ENCODE peak calls at places on chromosomes 11 and 22, in eight cellular contexts. J is endothelial cell of umbilical vein, Z is IMR-90, B is adrenal gland, P is HCT116, E is uterus, N is NB4, C is HepG2. I is an unnamed sample.

GRCh38 chr11:62352355-62353336 is 15.4 kb downstream of the ASRGL1 start:
- DNase-seq in J (no peak), Z (no peak), B (no peak), P (no peak), E (no peak), N (no peak), C (no peak), I (no peak)

GRCh38 chr22:26460202-26460601 is 23.4 kb downstream of the HPS4 start:
- DNase-seq in J (no peak), Z (no peak), B (no peak), P (no peak), E (no peak), N (no peak), C (no peak), I (no peak)

GRCh38 chr11:100691886-100692285 is 4.8 kb downstream of the ARHGAP42 start:
- DNase-seq in J (no peak), Z (no peak), B (no peak), P (no peak), E (no peak), N (no peak), C (no peak), I (no peak)

GRCh38 chr22:31119026-31119717 is 3.6 kb upstream of the INPP5J start:
- DNase-seq in J (no peak), Z (no peak), B (peak), P (no peak), E (no peak), N (no peak), C (no peak), I (no peak)

GRCh38 chr11:134131628-134132244 is 62.9 kb downstream of the JAM3 start:
- DNase-seq in J (no peak), Z (no peak), B (no peak), P (no peak), E (no peak), N (no peak), C (no peak), I (no peak)

GRCh38 chr11:120900642-120901041 is 123.3 kb upstream of the TBCEL start:
- DNase-seq in J (no peak), Z (no peak), B (no peak), P (no peak), E (no peak), N (no peak), C (no peak), I (no peak)

GRCh38 chr22:29346659-29347058 is 31.2 kb upstream of the RASL10A start:
- DNase-seq in J (no peak), Z (no peak), B (no peak), P (no peak), E (no peak), N (no peak), C (no peak), I (no peak)

GRCh38 chr11:120657306-120658070 is 145.9 kb downstream of the GRIK4 start:
- DNase-seq in J (no peak), Z (no peak), B (no peak), P (no peak), E (no peak), N (no peak), C (no peak), I (no peak)

GRCh38 chr11:85132839-85133238 is 494.3 kb downstream of the DLG2 start:
- DNase-seq in J (no peak), Z (peak), B (peak), P (no peak), E (no peak), N (no peak), C (no peak), I (no peak)

GRCh38 chr11:2816517-2816916 is 69.1 kb downstream of the CDKN1C start:
- DNase-seq in J (no peak), Z (no peak), B (no peak), P (no peak), E (no peak), N (no peak), C (no peak), I (no peak)

GRCh38 chr11:62081378-62082291 is 42.2 kb upstream of the INCENP start:
- DNase-seq in J (peak), Z (peak), B (peak), P (peak), E (peak), N (peak), C (peak), I (peak)

GRCh38 chr11:68012843-68013610 is 2.9 kb downstream of the ALDH3B1 start:
- DNase-seq in J (no peak), Z (peak), B (peak), P (peak), E (no peak), N (no peak), C (peak), I (no peak)

GRCh38 chr22:38313384-38313955 is 3.8 kb downstream of the CSNK1E start:
- DNase-seq in J (peak), Z (peak), B (peak), P (no peak), E (peak), N (no peak), C (no peak), I (no peak)

GRCh38 chr11:32963721-32964120 is 52.0 kb upstream of the DEPDC7 start:
- DNase-seq in J (no peak), Z (no peak), B (no peak), P (no peak), E (no peak), N (no peak), C (no peak), I (no peak)

GRCh38 chr11:74418509-74418895 is 20.3 kb upstream of the PGM2L1 start:
- DNase-seq in J (peak), Z (peak), B (no peak), P (no peak), E (no peak), N (peak), C (peak), I (no peak)

GRCh38 chr22:49087716-49088660 is 739.7 kb downstream of the BRD1 start:
- DNase-seq in J (no peak), Z (no peak), B (no peak), P (no peak), E (no peak), N (no peak), C (no peak), I (no peak)

GRCh38 chr22:48827228-48827810 is 1000.4 kb downstream of the BRD1 start:
- DNase-seq in J (no peak), Z (no peak), B (no peak), P (no peak), E (no peak), N (no peak), C (no peak), I (no peak)

GRCh38 chr11:31045335-31045734 is 324.2 kb downstream of the DCDC1 start:
- DNase-seq in J (no peak), Z (no peak), B (no peak), P (peak), E (no peak), N (peak), C (peak), I (no peak)

GRCh38 chr11:2839395-2839941 is 46.1 kb downstream of the CDKN1C start:
- DNase-seq in J (no peak), Z (no peak), B (no peak), P (no peak), E (no peak), N (no peak), C (peak), I (no peak)

GRCh38 chr11:94130589-94131362 is 2.1 kb downstream of the PANX1 start:
- DNase-seq in J (peak), Z (peak), B (no peak), P (no peak), E (peak), N (peak), C (no peak), I (no peak)

GRCh38 chr11:58784995-58785394 is 53.3 kb upstream of the GLYAT start:
- DNase-seq in J (no peak), Z (no peak), B (no peak), P (no peak), E (no peak), N (no peak), C (no peak), I (no peak)

GRCh38 chr11:15493066-15493465 is 378.3 kb downstream of the INSC start:
- DNase-seq in J (no peak), Z (peak), B (no peak), P (peak), E (no peak), N (peak), C (no peak), I (no peak)

GRCh38 chr11:116461789-116462188 is 311.0 kb downstream of the BUD13 start:
- DNase-seq in J (no peak), Z (no peak), B (no peak), P (no peak), E (no peak), N (peak), C (no peak), I (no peak)

GRCh38 chr11:58628446-58628845 is 6.0 kb downstream of the CNTF start:
- DNase-seq in J (no peak), Z (peak), B (peak), P (no peak), E (no peak), N (no peak), C (no peak), I (no peak)

GRCh38 chr11:64321026-64321425 is 3.1 kb downstream of the PRDX5 start:
- DNase-seq in J (no peak), Z (no peak), B (no peak), P (no peak), E (no peak), N (no peak), C (no peak), I (no peak)

GRCh38 chr11:46375392-46376101 is 5.9 kb upstream of the MDK start:
- DNase-seq in J (no peak), Z (no peak), B (no peak), P (no peak), E (no peak), N (no peak), C (no peak), I (no peak)

GRCh38 chr11:2195756-2196088 is 24.1 kb upstream of the TH start:
- DNase-seq in J (no peak), Z (no peak), B (no peak), P (no peak), E (no peak), N (no peak), C (no peak), I (no peak)

GRCh38 chr11:33635161-33635560 is 65.5 kb downstream of the C11orf91 start:
- DNase-seq in J (no peak), Z (peak), B (no peak), P (no peak), E (peak), N (no peak), C (no peak), I (no peak)

GRCh38 chr22:37280718-37281117 is 1.6 kb upstream of the CYTH4 start:
- DNase-seq in J (no peak), Z (no peak), B (no peak), P (no peak), E (no peak), N (no peak), C (no peak), I (no peak)

GRCh38 chr22:35620624-35621245 is 3.6 kb upstream of the MB start:
- DNase-seq in J (no peak), Z (peak), B (no peak), P (no peak), E (peak), N (no peak), C (no peak), I (no peak)

GRCh38 chr11:96706761-96707160 is 316.9 kb downstream of the JRKL start:
- DNase-seq in J (no peak), Z (no peak), B (no peak), P (no peak), E (no peak), N (no peak), C (no peak), I (no peak)

GRCh38 chr22:20615021-20615420 is 107.6 kb downstream of the MED15 start:
- DNase-seq in J (no peak), Z (no peak), B (no peak), P (no peak), E (no peak), N (no peak), C (no peak), I (no peak)

GRCh38 chr11:79940976-79941735 is 500.3 kb upstream of the TENM4 start:
- DNase-seq in J (no peak), Z (peak), B (no peak), P (no peak), E (no peak), N (no peak), C (no peak), I (no peak)

GRCh38 chr11:86101941-86102407 is 33.1 kb upstream of the PICALM start:
- DNase-seq in J (no peak), Z (peak), B (no peak), P (no peak), E (no peak), N (no peak), C (no peak), I (no peak)

GRCh38 chr11:110096369-110096976 is 3.3 kb downstream of the ZC3H12C start:
- DNase-seq in J (no peak), Z (no peak), B (no peak), P (no peak), E (no peak), N (no peak), C (no peak), I (no peak)

GRCh38 chr11:110097459-110098012 is 4.3 kb downstream of the ZC3H12C start:
- DNase-seq in J (no peak), Z (peak), B (no peak), P (no peak), E (no peak), N (no peak), C (no peak), I (no peak)

GRCh38 chr11:110098645-110099044 is 5.5 kb downstream of the ZC3H12C start:
- DNase-seq in J (peak), Z (peak), B (no peak), P (no peak), E (no peak), N (no peak), C (no peak), I (no peak)

GRCh38 chr11:110095554-110095953 is 2.4 kb downstream of the ZC3H12C start:
- DNase-seq in J (no peak), Z (no peak), B (peak), P (peak), E (no peak), N (no peak), C (no peak), I (no peak)

GRCh38 chr11:110100476-110101240 is 7.5 kb downstream of the ZC3H12C start:
- DNase-seq in J (peak), Z (no peak), B (no peak), P (no peak), E (no peak), N (no peak), C (no peak), I (no peak)
- TF ChIP-seq POLR2A in J (no peak), Z (no peak), B (no peak), P (no peak), E (no peak), N (no peak), C (no peak), I (no peak)

GRCh38 chr11:9565822-9566560 is 7.5 kb upstream of the WEE1 start:
- DNase-seq in J (peak), Z (peak), B (peak), P (peak), E (peak), N (peak), C (peak), I (no peak)
- H3K4me3 ChIP-seq in J (no peak), Z (no peak), B (no peak), P (peak), E (no peak), N (no peak), C (peak), I (no peak)

DNA sequence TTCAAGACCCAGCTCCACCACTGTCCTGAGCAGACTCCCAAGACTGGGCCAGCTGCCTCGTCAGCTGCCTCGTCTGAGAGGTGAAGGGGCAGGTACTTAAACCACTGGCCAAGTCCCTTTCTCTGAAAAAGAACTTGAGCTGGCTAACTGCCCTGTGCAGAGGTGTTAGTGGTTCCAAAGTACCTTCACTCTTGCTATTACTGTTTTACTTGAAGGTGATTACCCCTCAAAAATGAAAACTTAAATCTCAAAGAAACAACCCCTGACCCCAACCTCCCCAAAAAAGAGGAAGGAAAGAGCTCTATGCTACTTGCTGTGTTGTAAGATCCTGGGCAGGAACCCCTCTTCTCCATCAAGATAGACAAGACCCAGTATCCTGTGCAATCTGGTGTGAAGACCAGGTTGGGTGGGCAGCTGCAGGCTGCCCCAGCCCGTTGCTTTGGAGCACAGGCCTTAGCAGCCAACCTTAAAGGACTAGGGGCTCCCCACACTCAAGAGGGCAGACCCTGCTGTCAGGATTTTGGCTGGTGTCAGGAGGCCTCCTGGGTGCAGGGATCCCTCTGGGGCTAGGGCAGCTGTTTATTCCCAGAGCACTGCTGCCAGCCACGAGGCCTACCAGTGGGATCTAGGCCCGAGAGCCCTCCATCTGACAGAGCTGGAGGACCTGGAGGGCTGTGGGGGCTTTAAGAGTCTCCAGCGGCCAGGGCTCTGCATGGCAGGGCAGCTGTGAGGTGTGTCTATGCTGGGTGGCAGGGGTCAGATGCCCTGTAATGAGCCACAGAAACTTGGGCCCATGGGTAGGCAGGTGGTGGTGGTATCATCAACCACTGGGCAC is 13.0 kb downstream of the GUCD1 start:
- DNase-seq in J (no peak), Z (no peak), B (no peak), P (no peak), E (no peak), N (peak), C (no peak), I (no peak)
- TF ChIP-seq POLR2A in J (no peak), Z (no peak), B (no peak), P (no peak), E (no peak), N (no peak), C (no peak), I (no peak)

DNA sequence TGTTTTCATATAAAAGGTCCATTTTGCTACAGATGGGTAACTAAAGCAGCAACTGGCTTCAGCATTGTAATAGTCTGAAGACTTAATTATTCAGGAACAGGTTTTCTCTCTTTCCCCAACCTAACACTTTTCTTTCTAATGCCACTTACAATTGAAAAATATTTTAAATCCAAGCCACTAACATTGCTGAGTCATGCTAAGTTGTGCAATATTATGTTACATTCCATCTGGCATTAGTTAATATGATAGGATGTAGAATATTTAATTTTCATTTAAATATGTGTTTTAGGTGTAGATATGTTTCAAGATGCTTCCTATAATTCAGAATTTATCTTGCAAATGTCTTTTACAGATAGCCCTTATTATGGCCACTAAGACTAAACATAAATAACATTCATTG is 98.6 kb downstream of the KIF18A start:
- DNase-seq in J (no peak), Z (peak), B (no peak), P (no peak), E (no peak), N (peak), C (no peak), I (no peak)
- H3K4me3 ChIP-seq in J (no peak), Z (no peak), B (no peak), P (no peak), E (no peak), N (no peak), C (no peak), I (no peak)

DNA sequence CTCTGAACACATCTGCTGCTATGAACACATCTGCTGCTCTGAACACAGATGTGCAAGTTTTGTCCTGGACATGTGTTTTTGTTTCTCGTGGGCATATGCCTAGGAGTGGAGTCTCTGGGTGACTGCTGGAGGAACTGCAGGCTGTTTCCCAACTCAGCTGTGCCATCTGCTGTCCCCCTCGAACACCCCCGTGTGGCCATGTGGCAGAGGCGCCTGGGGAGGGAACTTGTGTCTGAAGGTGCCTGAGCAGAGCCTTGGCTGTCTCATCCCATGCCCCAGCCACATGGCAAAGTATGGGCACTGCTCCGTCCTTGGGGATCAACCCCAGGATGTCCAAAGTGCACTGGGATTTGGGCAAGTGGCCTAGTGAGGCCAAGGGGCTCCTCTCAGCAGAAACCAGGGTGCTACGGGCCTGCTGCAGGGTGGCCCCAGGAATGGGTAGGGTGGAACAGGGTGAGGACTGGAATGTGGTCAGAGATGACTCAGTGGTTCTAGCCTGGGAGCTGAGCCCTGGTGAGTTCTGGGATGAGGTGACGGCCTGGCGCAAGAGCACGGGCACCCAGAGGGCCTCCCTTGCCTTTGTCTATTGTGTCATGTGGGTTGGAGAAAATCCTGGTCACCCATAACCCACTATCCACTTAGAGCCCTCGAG is 14.7 kb downstream of the GATD1 start:
- DNase-seq in J (no peak), Z (peak), B (peak), P (peak), E (no peak), N (peak), C (no peak), I (peak)
- TF ChIP-seq POLR2A in J (peak), Z (no peak), B (no peak), P (no peak), E (no peak), N (no peak), C (no peak), I (no peak)

GRCh38 chr11:44321059-44321458 is 11.1 kb upstream of the ALX4 start:
- DNase-seq in J (no peak), Z (no peak), B (no peak), P (no peak), E (no peak), N (no peak), C (no peak), I (no peak)

GRCh38 chr11:44319170-44319551 is 9.2 kb upstream of the ALX4 start:
- DNase-seq in J (no peak), Z (no peak), B (no peak), P (no peak), E (no peak), N (no peak), C (no peak), I (no peak)

GRCh38 chr11:44319552-44320288 is 9.8 kb upstream of the ALX4 start:
- DNase-seq in J (no peak), Z (no peak), B (no peak), P (no peak), E (no peak), N (peak), C (no peak), I (no peak)

GRCh38 chr11:44322243-44322642 is 12.3 kb upstream of the ALX4 start:
- DNase-seq in J (no peak), Z (no peak), B (no peak), P (no peak), E (no peak), N (no peak), C (no peak), I (no peak)

GRCh38 chr11:44320289-44320973 is 10.5 kb upstream of the ALX4 start:
- DNase-seq in J (no peak), Z (no peak), B (no peak), P (no peak), E (no peak), N (no peak), C (no peak), I (no peak)
- H3K4me3 ChIP-seq in J (no peak), Z (no peak), B (no peak), P (no peak), E (no peak), N (no peak), C (no peak), I (no peak)

I was measured in Peyer's patch.